ENCODE peak calls at places on chromosomes 2 and 18, in nine cellular contexts. V is neural progenitor cell; D is GM06990; Z is NCI-H1417 treated with DMSO at 0.1 percent for 48 hours; Q is fibroblast of gingiva; L is stimulated activated CD8-positive, alpha-beta memory T cell treated with anti-CD3 and anti-CD28 coated beads, Interleukin-15, amount 100 ng/mL, for 24 hours; M is mucosa of descending colon; T is AG08396; A is RPMI8226. X is an unnamed sample.

GRCh38 chr2:159574246-159574645 is 42.1 kb downstream of the BAZ2B start:
- DNase-seq in M (no peak), L (no peak), Z (no peak), T (peak; percentile 12), V (no peak), A (no peak), D (no peak), Q (peak; percentile 82), X (no peak)

GRCh38 chr2:70697603-70698383 is 70.2 kb downstream of the ADD2 start:
- DNase-seq in T (no peak), D (no peak), M (no peak), V (no peak), Q (no peak), Z (no peak), L (no peak), A (no peak), X (no peak)

GRCh38 chr2:223760838-223761502 is 76.4 kb downstream of the AP1S3 start:
- DNase-seq in Z (no peak), L (no peak), V (peak; percentile 26), Q (peak; percentile 74), D (peak; percentile 11), A (no peak), T (peak; percentile 68), M (no peak), X (peak; percentile 82)

GRCh38 chr2:238136820-238137537 is 1.5 kb upstream of the KLHL30 start:
- DNase-seq in A (no peak), Q (peak; percentile 85), Z (no peak), T (peak; percentile 69), M (no peak), V (no peak), L (no peak), D (no peak), X (no peak)

GRCh38 chr2:143839456-143839855 is 680.5 kb downstream of the ZEB2 start:
- DNase-seq in V (no peak), Z (no peak), D (no peak), T (no peak), Q (no peak), L (no peak), M (no peak), A (no peak), X (no peak)

GRCh38 chr2:101463458-101463857 is 11.5 kb downstream of the RFX8 start:
- DNase-seq in M (no peak), V (no peak), L (no peak), A (no peak), D (no peak), Z (no peak), T (no peak), Q (no peak), X (no peak)

GRCh38 chr2:97742381-97742847 is 29.0 kb downstream of the ZAP70 start:
- DNase-seq in L (no peak), A (no peak), T (no peak), M (no peak), Z (no peak), D (no peak), V (no peak), Q (no peak), X (peak; percentile 65)

GRCh38 chr2:36705326-36706020 is 9.0 kb downstream of the VIT start:
- DNase-seq in L (no peak), T (no peak), Z (no peak), M (no peak), D (no peak), A (no peak), V (no peak), Q (peak; percentile 13), X (no peak)

GRCh38 chr2:7418343-7418742 is 501.1 kb downstream of the RNF144A start:
- DNase-seq in V (peak; percentile 21), Q (no peak), L (no peak), T (no peak), A (no peak), M (no peak), Z (no peak), D (no peak), X (no peak)

GRCh38 chr18:60809937-60810336 is 437.4 kb upstream of the MC4R start:
- DNase-seq in D (no peak), Z (peak; percentile 57), L (no peak), A (no peak), T (no peak), Q (no peak), M (no peak), V (no peak), X (no peak)

GRCh38 chr2:9331704-9332103 is 91.6 kb downstream of the ITGB1BP1 start:
- DNase-seq in V (no peak), L (no peak), Q (no peak), A (no peak), D (no peak), Z (no peak), M (no peak), T (peak; percentile 33), X (no peak)

GRCh38 chr2:195458936-195459335 is 198.1 kb upstream of the SLC39A10 start:
- DNase-seq in Q (no peak), L (no peak), V (no peak), D (no peak), T (no peak), M (no peak), A (no peak), Z (no peak), X (peak; percentile 31)

GRCh38 chr2:241869087-241869961 is at the start of gene RTP5:
- DNase-seq in D (no peak), L (no peak), T (no peak), Q (no peak), A (no peak), V (no peak), Z (no peak), M (no peak), X (no peak)

GRCh38 chr2:233679176-233679575 is 2.5 kb upstream of the UGT1A7 start:
- DNase-seq in V (no peak), A (no peak), T (no peak), D (no peak), Z (no peak), Q (no peak), L (no peak), M (no peak), X (no peak)

GRCh38 chr2:75627902-75628504 is 18.6 kb upstream of the MRPL19 start:
- DNase-seq in V (peak; percentile 89), L (no peak), Z (peak; percentile 17), Q (peak; percentile 68), T (peak; percentile 71), A (peak; percentile 69), D (no peak), M (peak; percentile 72), X (peak; percentile 87)

GRCh38 chr2:186459009-186459408 is 27.1 kb upstream of the ZC3H15 start:
- DNase-seq in Z (no peak), T (no peak), L (no peak), A (peak; percentile 37), Q (no peak), D (no peak), V (peak; percentile 17), M (no peak), X (no peak)

GRCh38 chr2:113828086-113828742 is 61.7 kb upstream of the ACTR3 start:
- DNase-seq in D (no peak), Z (no peak), V (no peak), M (no peak), Q (no peak), A (no peak), L (no peak), T (no peak), X (no peak)

GRCh38 chr2:20913460-20913859 is 90.6 kb upstream of the LDAH start:
- DNase-seq in A (no peak), V (no peak), L (no peak), M (no peak), D (no peak), Q (no peak), T (no peak), Z (no peak), X (no peak)

GRCh38 chr2:197294260-197294659 is 16.3 kb downstream of the ANKRD44 start:
- DNase-seq in Z (no peak), A (peak; percentile 31), M (no peak), D (no peak), T (no peak), L (no peak), V (no peak), Q (no peak), X (no peak)

GRCh38 chr18:59878644-59879043 is 21.2 kb upstream of the PMAIP1 start:
- DNase-seq in Q (no peak), L (no peak), D (no peak), Z (no peak), V (no peak), A (no peak), M (no peak), T (no peak), X (no peak)

GRCh38 chr18:61474918-61475317 is 141.7 kb downstream of the CDH20 start:
- DNase-seq in A (no peak), L (no peak), V (no peak), Z (no peak), Q (no peak), T (no peak), M (no peak), D (no peak), X (no peak)